ENCODE peak calls at places on chromosomes 6 and 20, in five cellular contexts. B is memory B cell, Y is HL-60, Q is NCI-H1092, G is iPS-NIHi11. A is an unnamed sample.
A peak's percentile ranks its signal among the peaks of the same experiment; 100 is the strongest.

GRCh38 chr6:110949679-110950285 is 8.7 kb upstream of the GTF3C6 start:
- DNase-seq in B (no peak), Y (no peak), Q (no peak), G (no peak), A (no peak)

GRCh38 chr6:7341989-7342742 is 29.2 kb upstream of the SSR1 start:
- DNase-seq in B (no peak), Y (peak; percentile 21), Q (no peak), G (no peak), A (no peak)

GRCh38 chr20:46040902-46041535 is 12.0 kb downstream of the SLC12A5 start:
- DNase-seq in B (peak; percentile 39), Y (no peak), Q (no peak), G (peak; percentile 87), A (no peak)

GRCh38 chr20:17493173-17493572 is 38.0 kb downstream of the BFSP1 start:
- DNase-seq in B (no peak), Y (no peak), Q (no peak), G (no peak), A (no peak)

GRCh38 chr20:46897471-46897870 is 2.8 kb downstream of the EYA2 start:
- DNase-seq in B (no peak), Y (no peak), Q (no peak), G (no peak), A (no peak)

GRCh38 chr6:51398793-51399192 is 580.1 kb downstream of the TFAP2B start:
- DNase-seq in B (no peak), Y (no peak), Q (no peak), G (no peak), A (no peak)

GRCh38 chr6:24902782-24903181 is 33.0 kb downstream of the RIPOR2 start:
- DNase-seq in B (no peak), Y (no peak), Q (no peak), G (no peak), A (no peak)

GRCh38 chr6:101276066-101276465 is 117.4 kb upstream of the GRIK2 start:
- DNase-seq in B (no peak), Y (no peak), Q (no peak), G (no peak), A (no peak)

GRCh38 chr6:109447878-109448555 is 7.5 kb downstream of the SMPD2 start:
- DNase-seq in B (peak; percentile 41), Y (peak; percentile 35), Q (no peak), G (no peak), A (no peak)

GRCh38 chr20:24027229-24027628 is 38.6 kb upstream of the GGTLC1 start:
- DNase-seq in B (no peak), Y (no peak), Q (no peak), G (no peak), A (no peak)

GRCh38 chr6:143999406-143999805 is 8.7 kb downstream of the PLAGL1 start:
- DNase-seq in B (no peak), Y (no peak), Q (no peak), G (no peak), A (no peak)

GRCh38 chr6:135163440-135163738 is 17.7 kb upstream of the MYB start:
- DNase-seq in B (no peak), Y (no peak), Q (no peak), G (no peak), A (peak; percentile 24)

GRCh38 chr6:40693767-40694166 is 106.6 kb upstream of the LRFN2 start:
- DNase-seq in B (no peak), Y (no peak), Q (no peak), G (no peak), A (no peak)